ENCODE peak calls at places on chromosomes 2 and 18, in seven cellular contexts. L is CD8-positive, alpha-beta memory T cell; I is CD8-positive, alpha-beta T cell; T is cardiac muscle cell; B is heart right ventricle; N is psoas muscle; P is effector memory CD4-positive, alpha-beta T cell. C is an unnamed sample.

GRCh38 chr2:239948100-239948881 is 76.9 kb downstream of the NDUFA10 start:
- DNase-seq in P (no peak), L (no peak), I (no peak), N (no peak), B (no peak), T (no peak), C (no peak)

GRCh38 chr2:10390369-10390801 is 57.7 kb downstream of the ODC1 start:
- DNase-seq in B (no peak), P (no peak), T (no peak), I (no peak), L (no peak), N (no peak), C (no peak)

GRCh38 chr2:86791574-86791973 is 861 bp upstream of the CD8A start:
- DNase-seq in I (no peak), T (no peak), B (no peak), L (no peak), P (no peak), N (no peak), C (no peak)

GRCh38 chr18:2191180-2191790 is 380.0 kb downstream of the METTL4 start:
- DNase-seq in B (no peak), N (no peak), T (no peak), L (no peak), P (no peak), I (no peak), C (no peak)

GRCh38 chr18:76687271-76688006 is 134.9 kb upstream of the ZNF236 start:
- DNase-seq in B (no peak), I (no peak), L (no peak), T (no peak), N (no peak), P (no peak), C (no peak)

GRCh38 chr2:231660860-231661259 is 47.5 kb upstream of the PTMA start:
- DNase-seq in B (no peak), I (no peak), L (no peak), N (no peak), P (no peak), T (no peak), C (no peak)

GRCh38 chr2:149064365-149064841 is 25.9 kb downstream of the LYPD6B start:
- DNase-seq in T (no peak), L (no peak), P (no peak), I (no peak), B (no peak), N (no peak), C (no peak)

GRCh38 chr2:51866361-51866760 is 834.4 kb upstream of the NRXN1 start:
- DNase-seq in N (no peak), T (no peak), L (no peak), I (no peak), P (no peak), B (no peak), C (no peak)

GRCh38 chr2:80822999-80823398 is 518.4 kb upstream of the LRRTM1 start:
- DNase-seq in I (no peak), B (no peak), L (no peak), N (no peak), T (no peak), P (no peak), C (no peak)

GRCh38 chr2:28134262-28134812 is 243.8 kb downstream of the BABAM2 start:
- DNase-seq in L (no peak), B (peak; percentile 20), N (no peak), P (no peak), T (peak; percentile 19), I (no peak), C (peak; percentile 91)

GRCh38 chr2:159010340-159010739 is 41.9 kb downstream of the TANC1 start:
- DNase-seq in L (no peak), N (no peak), T (peak; percentile 63), B (no peak), I (no peak), P (no peak), C (no peak)

GRCh38 chr18:58977801-58978200 is 113.1 kb downstream of the ZNF532 start:
- DNase-seq in P (no peak), B (no peak), N (no peak), T (no peak), L (no peak), I (no peak), C (no peak)

GRCh38 chr18:51278045-51278649 is 80.7 kb upstream of the MEX3C start:
- DNase-seq in P (no peak), B (no peak), L (no peak), I (no peak), N (no peak), T (peak; percentile 62), C (peak; percentile 51)

GRCh38 chr2:173716458-173717052 is 248.6 kb downstream of the SP3 start:
- DNase-seq in P (no peak), I (no peak), N (no peak), L (no peak), T (no peak), B (no peak), C (no peak)

GRCh38 chr18:54222922-54223567 is 1.4 kb downstream of the MBD2 start:
- DNase-seq in L (peak; percentile 29), N (no peak), T (no peak), B (no peak), P (peak; percentile 46), I (peak; percentile 25), C (no peak)

GRCh38 chr2:46325178-46325928 is 28.1 kb downstream of the EPAS1 start:
- DNase-seq in T (peak; percentile 50), I (no peak), P (no peak), B (no peak), L (no peak), N (no peak), C (no peak)

GRCh38 chr2:24083567-24084385 is 858 bp downstream of the TP53I3 start:
- DNase-seq in B (no peak), L (no peak), I (no peak), P (no peak), T (peak; percentile 87), N (no peak), C (no peak)

GRCh38 chr2:59734743-59735142 is 818.7 kb downstream of the BCL11A start:
- DNase-seq in N (no peak), B (no peak), T (no peak), I (no peak), P (no peak), L (no peak), C (no peak)

GRCh38 chr2:66840321-66841014 is 405.5 kb downstream of the MEIS1 start:
- DNase-seq in B (no peak), L (no peak), I (no peak), N (no peak), T (peak; percentile 84), P (no peak), C (no peak)

DNA sequence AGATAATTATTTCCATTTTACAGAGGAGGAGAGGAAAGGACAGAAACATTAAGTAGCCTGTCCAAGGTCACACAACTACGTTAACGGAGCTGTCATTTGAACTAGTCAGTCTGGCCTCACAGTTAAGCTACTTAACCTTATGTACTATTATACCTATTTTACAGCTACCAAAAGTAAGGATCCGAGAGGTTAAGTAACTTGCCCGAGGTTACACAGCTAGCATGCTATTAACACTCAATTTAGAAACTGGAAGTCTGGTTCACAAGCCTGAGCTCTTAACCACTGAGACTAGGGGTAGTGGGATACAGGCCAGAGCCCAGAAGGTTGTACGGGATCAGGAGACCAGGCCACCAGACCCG is 476 bp downstream of the GLB1L start:
- DNase-seq in L (no peak), B (no peak), I (no peak), P (no peak), T (no peak), N (no peak), C (no peak)
- H3K4me1 ChIP-seq in L (peaks cover 51% of the 10 kb centered on the region), B (peaks cover 38% of the 10 kb centered on the region), I (peaks cover 53% of the 10 kb centered on the region), P (peaks cover 49% of the 10 kb centered on the region), T (peaks cover 9% of the 10 kb centered on the region), N (peaks cover 34% of the 10 kb centered on the region), C (peaks cover 33% of the 10 kb centered on the region)

GRCh38 chr18:48949051-48949605 is 1.6 kb downstream of the SMAD7 start:
- DNase-seq in P (peak; percentile 60), N (no peak), L (peak; percentile 55), I (no peak), B (peak; percentile 42), T (no peak), C (peak; percentile 66)

GRCh38 chr18:48947102-48947501 is 3.7 kb downstream of the SMAD7 start:
- DNase-seq in B (no peak), L (no peak), N (no peak), T (no peak), P (no peak), I (no peak), C (no peak)

GRCh38 chr18:48947583-48947982 is 3.2 kb downstream of the SMAD7 start:
- DNase-seq in N (peak; percentile 51), L (no peak), I (no peak), P (no peak), B (peak; percentile 55), T (no peak), C (peak; percentile 76)

GRCh38 chr18:48949606-48950535 is 894 bp downstream of the SMAD7 start:
- DNase-seq in N (no peak), P (no peak), L (no peak), B (no peak), T (peak; percentile 66), I (no peak), C (peak; percentile 48)

GRCh38 chr18:48948112-48949050 is 2.4 kb downstream of the SMAD7 start:
- DNase-seq in I (no peak), T (peak; percentile 75), N (peak; percentile 43), P (peak; percentile 41), L (no peak), B (no peak), C (peak; percentile 76)
- H3K4me1 ChIP-seq in I (peaks cover 56% of the 10 kb centered on the region), T (peaks cover 42% of the 10 kb centered on the region), N (peaks cover 53% of the 10 kb centered on the region), P (peaks cover 49% of the 10 kb centered on the region), L (peaks cover 50% of the 10 kb centered on the region), B (peaks cover 54% of the 10 kb centered on the region), C (peaks cover 46% of the 10 kb centered on the region)

DNA sequence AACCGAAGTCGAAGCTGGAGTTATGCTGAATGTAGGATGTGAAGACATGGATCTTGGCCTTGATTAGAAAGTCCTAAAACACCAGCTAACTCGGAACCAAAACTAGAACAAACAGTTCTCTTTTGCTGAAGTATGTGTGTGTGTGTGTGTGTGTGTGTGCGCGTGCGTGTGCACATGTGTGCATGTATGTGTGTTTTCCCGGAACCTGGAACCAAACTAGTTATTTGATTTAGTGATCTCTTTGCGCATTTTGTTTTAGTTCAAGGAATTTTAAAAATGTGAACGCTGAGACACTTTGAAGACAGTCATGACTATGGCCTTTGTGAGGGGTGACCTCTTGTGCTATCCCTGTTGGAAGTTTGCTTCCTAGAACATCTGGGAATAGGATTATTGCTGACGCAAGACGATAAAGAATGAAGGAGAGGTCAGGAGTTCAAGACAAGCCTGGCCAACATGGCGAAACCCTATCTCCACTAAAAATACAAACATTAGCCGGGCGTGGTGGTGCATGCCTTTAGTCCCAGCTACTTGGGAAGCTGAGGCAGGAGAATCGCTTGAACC is 23.8 kb downstream of the FHL2 start:
- DNase-seq in T (peak; percentile 89), N (no peak), I (no peak), L (no peak), P (no peak), B (no peak), C (no peak)
- H3K4me1 ChIP-seq in T (peaks cover 56% of the 10 kb centered on the region), N (peaks cover 69% of the 10 kb centered on the region), I (peaks cover 6% of the 10 kb centered on the region), L (peaks cover 12% of the 10 kb centered on the region), P (peaks cover 7% of the 10 kb centered on the region), B (peaks cover 79% of the 10 kb centered on the region), C (no peaks in the 10 kb centered on the region)

DNA sequence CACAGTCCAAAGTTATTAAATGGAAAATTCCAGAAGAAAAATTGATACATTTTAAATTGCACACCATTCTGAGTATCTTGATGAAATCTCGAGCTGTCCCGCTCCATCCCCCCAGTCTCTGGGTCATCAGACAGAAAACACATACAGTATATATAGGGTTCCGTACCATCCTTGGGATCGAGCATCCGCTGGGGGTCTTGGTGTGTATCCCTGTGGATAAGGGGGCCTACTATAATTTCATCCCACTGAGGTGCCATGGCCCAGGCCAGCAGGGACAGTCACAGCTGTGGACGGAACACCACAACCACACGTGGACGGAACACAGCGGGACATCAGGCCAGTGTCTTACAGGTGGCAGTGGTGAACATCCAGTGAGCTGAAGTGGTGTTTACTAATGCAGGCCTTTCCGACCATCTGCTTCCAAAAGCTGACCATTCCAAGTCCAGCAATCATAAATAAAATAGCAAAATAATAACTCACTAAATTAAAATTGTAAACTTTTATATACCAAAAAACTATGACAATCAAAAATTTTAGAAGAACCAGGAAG is 14.0 kb downstream of the TWIST2 start:
- DNase-seq in P (no peak), N (no peak), I (no peak), L (no peak), T (no peak), B (no peak), C (no peak)
- H3K4me1 ChIP-seq in P (no peaks in the 10 kb centered on the region), N (no peaks in the 10 kb centered on the region), I (no peaks in the 10 kb centered on the region), L (no peaks in the 10 kb centered on the region), T (no peaks in the 10 kb centered on the region), B (peaks cover 9% of the 10 kb centered on the region), C (no peaks in the 10 kb centered on the region)